ENCODE peak calls at places on chromosomes 7 and 10, in eight cellular contexts. One of them, this sample, is unnamed.

GRCh38 chr7:1409555-1409954 is 49.7 kb downstream of the MICALL2 start:
- DNase-seq in foreskin fibroblast: no peak
- DNase-seq in GM12865: no peak
- DNase-seq in body of pancreas: no peak
- DNase-seq in fibroblast of lung: no peak
- DNase-seq in astrocyte of the spinal cord: no peak
- DNase-seq in lower leg skin: no peak
- DNase-seq in transverse colon: no peak
- DNase-seq in this sample: no peak

GRCh38 chr7:6306471-6306870 is 34.0 kb upstream of the CYTH3 start:
- DNase-seq in foreskin fibroblast: peak; percentile 66
- DNase-seq in GM12865: no peak
- DNase-seq in body of pancreas: no peak
- DNase-seq in fibroblast of lung: peak; percentile 87
- DNase-seq in astrocyte of the spinal cord: peak; percentile 54
- DNase-seq in lower leg skin: no peak
- DNase-seq in transverse colon: no peak
- DNase-seq in this sample: peak; percentile 75

GRCh38 chr10:99620713-99621453 is 644 bp upstream of the SLC25A28 start:
- DNase-seq in foreskin fibroblast: peak; percentile 99
- DNase-seq in GM12865: peak; percentile 89
- DNase-seq in body of pancreas: peak; percentile 91
- DNase-seq in fibroblast of lung: peak; percentile 93
- DNase-seq in astrocyte of the spinal cord: peak; percentile 97
- DNase-seq in lower leg skin: peak; percentile 99
- DNase-seq in transverse colon: peak; percentile 93
- DNase-seq in this sample: peak; percentile 59

GRCh38 chr7:158016171-158017087 is 571.2 kb downstream of the PTPRN2 start:
- DNase-seq in foreskin fibroblast: no peak
- DNase-seq in GM12865: no peak
- DNase-seq in body of pancreas: peak; percentile 68
- DNase-seq in fibroblast of lung: peak; percentile 3
- DNase-seq in astrocyte of the spinal cord: no peak
- DNase-seq in lower leg skin: peak; percentile 83
- DNase-seq in transverse colon: no peak
- DNase-seq in this sample: no peak

GRCh38 chr7:151812967-151813366 is 63.9 kb downstream of the PRKAG2 start:
- DNase-seq in foreskin fibroblast: no peak
- DNase-seq in GM12865: no peak
- DNase-seq in body of pancreas: no peak
- DNase-seq in fibroblast of lung: no peak
- DNase-seq in astrocyte of the spinal cord: no peak
- DNase-seq in lower leg skin: no peak
- DNase-seq in transverse colon: no peak
- DNase-seq in this sample: no peak

GRCh38 chr10:72694476-72695369 is 2.8 kb downstream of the MCU start:
- DNase-seq in foreskin fibroblast: peak; percentile 73
- DNase-seq in GM12865: peak; percentile 28
- DNase-seq in body of pancreas: no peak
- DNase-seq in fibroblast of lung: peak; percentile 48
- DNase-seq in astrocyte of the spinal cord: peak; percentile 51
- DNase-seq in lower leg skin: no peak
- DNase-seq in transverse colon: no peak
- DNase-seq in this sample: no peak

GRCh38 chr7:156998988-156999610 is 11.4 kb downstream of the MNX1 start:
- DNase-seq in foreskin fibroblast: peak; percentile 13
- DNase-seq in GM12865: no peak
- DNase-seq in body of pancreas: no peak
- DNase-seq in fibroblast of lung: no peak
- DNase-seq in astrocyte of the spinal cord: no peak
- DNase-seq in lower leg skin: no peak
- DNase-seq in transverse colon: no peak
- DNase-seq in this sample: no peak

GRCh38 chr7:152521420-152522337 is 85.9 kb upstream of the KMT2C start:
- DNase-seq in foreskin fibroblast: no peak
- DNase-seq in GM12865: no peak
- DNase-seq in body of pancreas: peak; percentile 20
- DNase-seq in fibroblast of lung: no peak
- DNase-seq in astrocyte of the spinal cord: no peak
- DNase-seq in lower leg skin: no peak
- DNase-seq in transverse colon: peak; percentile 24
- DNase-seq in this sample: no peak

GRCh38 chr10:63798599-63799498 is 277.6 kb downstream of the REEP3 start:
- DNase-seq in foreskin fibroblast: peak; percentile 60
- DNase-seq in GM12865: no peak
- DNase-seq in body of pancreas: peak; percentile 73
- DNase-seq in fibroblast of lung: peak; percentile 98
- DNase-seq in astrocyte of the spinal cord: peak; percentile 98
- DNase-seq in lower leg skin: peak; percentile 91
- DNase-seq in transverse colon: peak; percentile 33
- DNase-seq in this sample: peak; percentile 14

GRCh38 chr7:33895025-33895804 is 10.1 kb upstream of the BMPER start:
- DNase-seq in foreskin fibroblast: peak; percentile 92
- DNase-seq in GM12865: peak; percentile 76
- DNase-seq in body of pancreas: peak; percentile 84
- DNase-seq in fibroblast of lung: peak; percentile 76
- DNase-seq in astrocyte of the spinal cord: peak; percentile 83
- DNase-seq in lower leg skin: peak; percentile 96
- DNase-seq in transverse colon: peak; percentile 82
- DNase-seq in this sample: no peak

GRCh38 chr7:158910254-158911053 is 54.1 kb downstream of the DYNC2I1 start:
- DNase-seq in foreskin fibroblast: no peak
- DNase-seq in GM12865: no peak
- DNase-seq in body of pancreas: no peak
- DNase-seq in fibroblast of lung: no peak
- DNase-seq in astrocyte of the spinal cord: no peak
- DNase-seq in lower leg skin: no peak
- DNase-seq in transverse colon: no peak
- DNase-seq in this sample: no peak

GRCh38 chr10:44261296-44261695 is 123.6 kb downstream of the CXCL12 start:
- DNase-seq in foreskin fibroblast: peak; percentile 11
- DNase-seq in GM12865: no peak
- DNase-seq in body of pancreas: no peak
- DNase-seq in fibroblast of lung: no peak
- DNase-seq in astrocyte of the spinal cord: no peak
- DNase-seq in lower leg skin: no peak
- DNase-seq in transverse colon: no peak
- DNase-seq in this sample: no peak

GRCh38 chr10:127374901-127375300 is 174.2 kb upstream of the NPS start:
- DNase-seq in foreskin fibroblast: no peak
- DNase-seq in GM12865: no peak
- DNase-seq in body of pancreas: no peak
- DNase-seq in fibroblast of lung: no peak
- DNase-seq in astrocyte of the spinal cord: no peak
- DNase-seq in lower leg skin: no peak
- DNase-seq in transverse colon: no peak
- DNase-seq in this sample: no peak

GRCh38 chr7:1979591-1980560 is 252.9 kb downstream of the MAD1L1 start:
- DNase-seq in foreskin fibroblast: no peak
- DNase-seq in GM12865: peak; percentile 66
- DNase-seq in body of pancreas: peak; percentile 5
- DNase-seq in fibroblast of lung: no peak
- DNase-seq in astrocyte of the spinal cord: no peak
- DNase-seq in lower leg skin: no peak
- DNase-seq in transverse colon: peak; percentile 53
- DNase-seq in this sample: no peak

GRCh38 chr7:144390481-144390880 is 13.0 kb downstream of the NOBOX start:
- DNase-seq in foreskin fibroblast: no peak
- DNase-seq in GM12865: no peak
- DNase-seq in body of pancreas: no peak
- DNase-seq in fibroblast of lung: no peak
- DNase-seq in astrocyte of the spinal cord: no peak
- DNase-seq in lower leg skin: no peak
- DNase-seq in transverse colon: no peak
- DNase-seq in this sample: no peak

GRCh38 chr7:44477063-44477830 is 13.2 kb downstream of the NUDCD3 start:
- DNase-seq in foreskin fibroblast: peak; percentile 92
- DNase-seq in GM12865: peak; percentile 83
- DNase-seq in body of pancreas: peak; percentile 48
- DNase-seq in fibroblast of lung: peak; percentile 69
- DNase-seq in astrocyte of the spinal cord: peak; percentile 77
- DNase-seq in lower leg skin: peak; percentile 84
- DNase-seq in transverse colon: peak; percentile 40
- DNase-seq in this sample: peak; percentile 25

GRCh38 chr7:150531704-150532103 is 17.0 kb downstream of the GIMAP7 start:
- DNase-seq in foreskin fibroblast: no peak
- DNase-seq in GM12865: no peak
- DNase-seq in body of pancreas: no peak
- DNase-seq in fibroblast of lung: no peak
- DNase-seq in astrocyte of the spinal cord: no peak
- DNase-seq in lower leg skin: no peak
- DNase-seq in transverse colon: no peak
- DNase-seq in this sample: no peak

GRCh38 chr7:68964060-68964459 is 634.2 kb upstream of the AUTS2 start:
- DNase-seq in foreskin fibroblast: no peak
- DNase-seq in GM12865: no peak
- DNase-seq in body of pancreas: no peak
- DNase-seq in fibroblast of lung: peak; percentile 83
- DNase-seq in astrocyte of the spinal cord: peak; percentile 13
- DNase-seq in lower leg skin: no peak
- DNase-seq in transverse colon: no peak
- DNase-seq in this sample: peak; percentile 77

GRCh38 chr7:117946201-117946633 is 73.0 kb upstream of the CTTNBP2 start:
- DNase-seq in foreskin fibroblast: peak; percentile 0
- DNase-seq in GM12865: no peak
- DNase-seq in body of pancreas: no peak
- DNase-seq in fibroblast of lung: peak; percentile 24
- DNase-seq in astrocyte of the spinal cord: peak; percentile 61
- DNase-seq in lower leg skin: no peak
- DNase-seq in transverse colon: no peak
- DNase-seq in this sample: no peak

GRCh38 chr7:29202651-29203069 is 8.1 kb downstream of the CHN2 start:
- DNase-seq in foreskin fibroblast: no peak
- DNase-seq in GM12865: no peak
- DNase-seq in body of pancreas: no peak
- DNase-seq in fibroblast of lung: no peak
- DNase-seq in astrocyte of the spinal cord: no peak
- DNase-seq in lower leg skin: no peak
- DNase-seq in transverse colon: peak; percentile 53
- DNase-seq in this sample: no peak

GRCh38 chr10:49324711-49325110 is 25.7 kb downstream of the C10orf71 start:
- DNase-seq in foreskin fibroblast: no peak
- DNase-seq in GM12865: no peak
- DNase-seq in body of pancreas: no peak
- DNase-seq in fibroblast of lung: no peak
- DNase-seq in astrocyte of the spinal cord: no peak
- DNase-seq in lower leg skin: peak; percentile 80
- DNase-seq in transverse colon: no peak
- DNase-seq in this sample: no peak
- TF ChIP-seq CTCF in foreskin fibroblast: no peak
- TF ChIP-seq CTCF in GM12865: no peak
- TF ChIP-seq CTCF in body of pancreas: no peak
- TF ChIP-seq CTCF in fibroblast of lung: no peak
- TF ChIP-seq CTCF in astrocyte of the spinal cord: peak; percentile 27
- TF ChIP-seq CTCF in lower leg skin: no peak
- TF ChIP-seq CTCF in transverse colon: no peak
- TF ChIP-seq CTCF in this sample: peak; percentile 51

GRCh38 chr10:74289172-74289571 is 138.2 kb downstream of the ADK start:
- DNase-seq in foreskin fibroblast: no peak
- DNase-seq in GM12865: no peak
- DNase-seq in body of pancreas: no peak
- DNase-seq in fibroblast of lung: no peak
- DNase-seq in astrocyte of the spinal cord: no peak
- DNase-seq in lower leg skin: no peak
- DNase-seq in transverse colon: no peak
- DNase-seq in this sample: no peak

GRCh38 chr10:74289956-74290355 is 138.9 kb downstream of the ADK start:
- DNase-seq in foreskin fibroblast: peak; percentile 28
- DNase-seq in GM12865: no peak
- DNase-seq in body of pancreas: no peak
- DNase-seq in fibroblast of lung: peak; percentile 25
- DNase-seq in astrocyte of the spinal cord: no peak
- DNase-seq in lower leg skin: no peak
- DNase-seq in transverse colon: no peak
- DNase-seq in this sample: no peak

GRCh38 chr10:74293686-74294365 is 142.8 kb downstream of the ADK start:
- DNase-seq in foreskin fibroblast: peak; percentile 71
- DNase-seq in GM12865: no peak
- DNase-seq in body of pancreas: no peak
- DNase-seq in fibroblast of lung: peak; percentile 87
- DNase-seq in astrocyte of the spinal cord: peak; percentile 74
- DNase-seq in lower leg skin: no peak
- DNase-seq in transverse colon: no peak
- DNase-seq in this sample: peak; percentile 55

GRCh38 chr10:74290703-74291102 is 139.7 kb downstream of the ADK start:
- DNase-seq in foreskin fibroblast: peak; percentile 76
- DNase-seq in GM12865: no peak
- DNase-seq in body of pancreas: no peak
- DNase-seq in fibroblast of lung: peak; percentile 83
- DNase-seq in astrocyte of the spinal cord: peak; percentile 80
- DNase-seq in lower leg skin: no peak
- DNase-seq in transverse colon: no peak
- DNase-seq in this sample: no peak

DNA sequence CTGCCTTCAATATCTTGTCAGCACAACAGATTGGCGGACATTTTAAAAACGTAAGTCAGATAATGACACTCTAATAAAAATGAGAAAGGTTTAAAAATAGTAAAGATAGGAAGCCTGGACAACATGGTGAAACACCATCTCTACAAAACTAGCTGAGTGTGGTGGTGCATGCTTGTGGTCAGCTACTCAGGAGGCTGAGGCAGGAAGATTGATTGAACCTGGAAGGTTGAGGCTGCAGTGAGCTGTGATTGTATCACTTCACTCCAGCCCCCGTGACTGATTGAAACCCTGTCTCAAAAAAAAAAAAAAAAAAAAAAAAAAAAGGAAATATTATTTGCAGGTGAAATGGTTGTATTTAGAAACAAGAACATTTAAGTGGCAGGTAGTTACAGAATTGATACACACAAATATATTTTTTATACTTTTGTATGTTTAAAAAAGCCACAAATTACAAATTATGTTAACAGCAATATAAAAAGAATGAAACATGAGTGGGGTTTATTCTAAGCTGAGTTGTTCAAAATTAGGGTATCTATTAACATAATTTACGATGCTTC is 141.9 kb downstream of the ADK start:
- DNase-seq in foreskin fibroblast: peak; percentile 37
- DNase-seq in GM12865: no peak
- DNase-seq in body of pancreas: no peak
- DNase-seq in fibroblast of lung: peak; percentile 94
- DNase-seq in astrocyte of the spinal cord: peak; percentile 81
- DNase-seq in lower leg skin: no peak
- DNase-seq in transverse colon: no peak
- DNase-seq in this sample: no peak
- H3K4me3 ChIP-seq in foreskin fibroblast: no peak overlapping the region
- H3K4me3 ChIP-seq in GM12865: no peak overlapping the region
- H3K4me3 ChIP-seq in body of pancreas: no peak overlapping the region
- H3K4me3 ChIP-seq in fibroblast of lung: no peak overlapping the region
- H3K4me3 ChIP-seq in astrocyte of the spinal cord: no peak overlapping the region
- H3K4me3 ChIP-seq in lower leg skin: no peak overlapping the region
- H3K4me3 ChIP-seq in transverse colon: no peak overlapping the region
- H3K4me3 ChIP-seq in this sample: no peak overlapping the region

GRCh38 chr10:103291588-103291987 is 14.7 kb downstream of the INA start:
- DNase-seq in foreskin fibroblast: no peak
- DNase-seq in GM12865: no peak
- DNase-seq in body of pancreas: no peak
- DNase-seq in fibroblast of lung: no peak
- DNase-seq in astrocyte of the spinal cord: no peak
- DNase-seq in lower leg skin: no peak
- DNase-seq in transverse colon: no peak
- DNase-seq in this sample: no peak
- TF ChIP-seq CTCF in foreskin fibroblast: no peak
- TF ChIP-seq CTCF in GM12865: no peak
- TF ChIP-seq CTCF in body of pancreas: no peak
- TF ChIP-seq CTCF in fibroblast of lung: no peak
- TF ChIP-seq CTCF in astrocyte of the spinal cord: no peak
- TF ChIP-seq CTCF in lower leg skin: no peak
- TF ChIP-seq CTCF in transverse colon: no peak
- TF ChIP-seq CTCF in this sample: no peak

GRCh38 chr7:92250603-92251002 is 4.8 kb downstream of the ANKIB1 start:
- DNase-seq in foreskin fibroblast: no peak
- DNase-seq in GM12865: no peak
- DNase-seq in body of pancreas: no peak
- DNase-seq in fibroblast of lung: no peak
- DNase-seq in astrocyte of the spinal cord: no peak
- DNase-seq in lower leg skin: no peak
- DNase-seq in transverse colon: no peak
- DNase-seq in this sample: no peak
- H3K4me3 ChIP-seq in foreskin fibroblast: no peak overlapping the region
- H3K4me3 ChIP-seq in GM12865: no peak overlapping the region
- H3K4me3 ChIP-seq in body of pancreas: no peak overlapping the region
- H3K4me3 ChIP-seq in fibroblast of lung: no peak overlapping the region
- H3K4me3 ChIP-seq in astrocyte of the spinal cord: no peak overlapping the region
- H3K4me3 ChIP-seq in lower leg skin: no peak overlapping the region
- H3K4me3 ChIP-seq in transverse colon: no peak overlapping the region
- H3K4me3 ChIP-seq in this sample: no peak overlapping the region

This sample was measured in retinal pigment epithelial cell.